ENCODE peak calls at places on chromosome 15, in ten cellular contexts. Z is NCI-H1694 treated with DMSO at 0.1 percent for 48 hours; N is cardiac muscle cell; J is RCC 7860; K is HFF-Myc; P is activated CD4-positive, alpha-beta T cell treated with anti-CD3 and anti-CD28 coated beads, Interleukin-2, amount 50 U/mL, for 1 hour; C is choroid plexus epithelial cell; U is GM12878; F is cardiac fibroblast; H is NCI-H2081. M is an unnamed sample.

GRCh38 chr15:93238641-93239040 is 149.6 kb upstream of the RGMA start:
- DNase-seq in H (no peak), Z (no peak), U (no peak), J (no peak), K (no peak), P (no peak), C (no peak), F (no peak), N (no peak), M (no peak)

GRCh38 chr15:67242665-67243064 is 11.8 kb downstream of the AAGAB start:
- DNase-seq in Z (no peak), F (peak), J (no peak), U (no peak), K (peak), H (no peak), N (no peak), C (peak), P (no peak), M (no peak)

GRCh38 chr15:63364293-63365003 is 17.2 kb downstream of the CA12 start:
- DNase-seq in F (peak), J (peak), P (no peak), K (no peak), Z (no peak), H (no peak), C (no peak), U (no peak), N (no peak), M (peak)

GRCh38 chr15:29511663-29512062 is 242.0 kb upstream of the NSMCE3 start:
- DNase-seq in U (no peak), H (no peak), P (no peak), F (no peak), J (no peak), Z (no peak), K (no peak), C (no peak), N (no peak), M (no peak)

GRCh38 chr15:90412356-90413194 is 24.5 kb downstream of the IQGAP1 start:
- DNase-seq in U (peak), P (no peak), Z (no peak), J (no peak), C (peak), H (no peak), F (peak), K (peak), N (peak), M (peak)

GRCh38 chr15:48761393-48762158 is 49.3 kb downstream of the CEP152 start:
- DNase-seq in Z (no peak), K (no peak), H (no peak), U (no peak), F (no peak), J (no peak), N (no peak), C (peak), P (no peak), M (no peak)

GRCh38 chr15:71687902-71688508 is 122.3 kb upstream of the NR2E3 start:
- DNase-seq in P (no peak), C (peak), H (no peak), U (no peak), F (peak), N (no peak), K (peak), J (peak), Z (peak), M (peak)

GRCh38 chr15:66196565-66196964 is 57.0 kb downstream of the MEGF11 start:
- DNase-seq in N (no peak), Z (no peak), P (no peak), C (peak), J (peak), U (no peak), H (no peak), F (peak), K (peak), M (peak)

GRCh38 chr15:22963546-22964125 is 16.5 kb downstream of the CYFIP1 start:
- DNase-seq in K (no peak), J (no peak), C (no peak), H (no peak), P (no peak), F (no peak), Z (no peak), N (no peak), U (no peak), M (no peak)

GRCh38 chr15:71093089-71094024 is 21.9 kb upstream of the THSD4 start:
- DNase-seq in Z (no peak), C (peak), U (no peak), J (peak), P (no peak), K (peak), N (no peak), H (peak), F (peak), M (peak)

M was measured in amniotic epithelial cell.